ENCODE peak calls at places on chromosome 16, in six cellular contexts. Y is adrenal gland; D is T-helper 9 cell; W is AG08396; G is activated CD8-positive, alpha-beta memory T cell treated with anti-CD3 and anti-CD28 coated beads for 48 hours; R is mucosa of descending colon. L is an unnamed sample.

GRCh38 chr16:57112403-57113041 is 20.1 kb downstream of the CPNE2 start:
- DNase-seq in W (no peak), G (no peak), R (no peak), Y (no peak), D (no peak), L (no peak)

GRCh38 chr16:27208081-27208692 is 4.9 kb downstream of the KDM8 start:
- DNase-seq in Y (no peak), G (no peak), W (no peak), D (no peak), R (no peak), L (no peak)

GRCh38 chr16:90020838-90021382 is 1.7 kb upstream of the DBNDD1 start:
- DNase-seq in D (no peak), W (no peak), R (no peak), G (no peak), Y (no peak), L (no peak)

GRCh38 chr16:88977028-88977844 is at the start of gene CBFA2T3:
- DNase-seq in Y (peak), G (no peak), W (no peak), R (peak), D (no peak), L (peak)

GRCh38 chr16:64893386-64893785 is 228.5 kb downstream of the CDH11 start:
- DNase-seq in W (no peak), Y (no peak), D (no peak), R (no peak), G (no peak), L (no peak)

GRCh38 chr16:68069511-68070248 is 15.5 kb upstream of the NFATC3 start:
- DNase-seq in Y (no peak), W (no peak), R (peak), G (no peak), D (no peak), L (peak)

GRCh38 chr16:67191995-67192681 is at the start of gene E2F4:
- DNase-seq in D (peak), W (peak), Y (peak), G (peak), R (peak), L (peak)

GRCh38 chr16:83494459-83494858 is 313.3 kb upstream of the HSBP1 start:
- DNase-seq in D (no peak), G (no peak), W (no peak), R (no peak), Y (no peak), L (no peak)

GRCh38 chr16:58337090-58337444 is 42.2 kb upstream of the PRSS54 start:
- DNase-seq in W (no peak), Y (peak), D (no peak), R (no peak), G (no peak), L (no peak)

GRCh38 chr16:81189100-81189664 is 49.3 kb upstream of the BCO1 start:
- DNase-seq in D (no peak), W (peak), Y (peak), R (peak), G (no peak), L (peak)

GRCh38 chr16:2483939-2484897 is 9.3 kb downstream of the TBC1D24 start:
- DNase-seq in G (no peak), Y (no peak), W (no peak), D (no peak), R (no peak), L (no peak)

GRCh38 chr16:78390070-78390469 is 290.6 kb downstream of the WWOX start:
- DNase-seq in G (no peak), D (no peak), W (no peak), R (no peak), Y (no peak), L (no peak)

GRCh38 chr16:10231563-10231962 is 49.3 kb upstream of the GRIN2A start:
- DNase-seq in D (no peak), R (no peak), Y (no peak), W (no peak), G (no peak), L (no peak)

GRCh38 chr16:30934827-30935557 is 11.6 kb downstream of the FBXL19 start:
- DNase-seq in D (no peak), Y (peak), W (peak), G (no peak), R (peak), L (no peak)

GRCh38 chr16:67173808-67174705 is 3.7 kb downstream of the NOL3 start:
- DNase-seq in R (peak), D (peak), Y (peak), W (peak), G (no peak), L (peak)

GRCh38 chr16:50861926-50862325 is 120.0 kb downstream of the CYLD start:
- DNase-seq in Y (no peak), R (no peak), G (no peak), W (peak), D (no peak), L (no peak)

GRCh38 chr16:77191259-77191969 is 424 bp downstream of the MON1B start:
- DNase-seq in W (no peak), R (peak), Y (peak), G (no peak), D (peak), L (peak)

GRCh38 chr16:26396511-26397235 is 670.1 kb upstream of the C16orf82 start:
- DNase-seq in W (no peak), D (no peak), Y (no peak), R (no peak), G (no peak), L (no peak)

GRCh38 chr16:77657016-77657415 is 65.3 kb upstream of the NUDT7 start:
- DNase-seq in Y (no peak), R (no peak), G (no peak), D (no peak), W (no peak), L (no peak)

GRCh38 chr16:17396762-17397498 is 73.8 kb downstream of the XYLT1 start:
- DNase-seq in Y (peak), R (peak), D (peak), W (no peak), G (no peak), L (no peak)

GRCh38 chr16:88012360-88012759 is 61.1 kb downstream of the BANP start:
- DNase-seq in W (no peak), D (no peak), G (no peak), Y (peak), R (no peak), L (no peak)

GRCh38 chr16:25210758-25211157 is 6.0 kb upstream of the AQP8 start:
- DNase-seq in W (no peak), D (no peak), Y (no peak), R (no peak), G (no peak), L (no peak)

GRCh38 chr16:79077391-79077790 is 523.1 kb downstream of the MAF start:
- DNase-seq in D (no peak), Y (no peak), G (no peak), R (no peak), W (no peak), L (no peak)

GRCh38 chr16:67936876-67937605 is 391 bp upstream of the PSMB10 start:
- DNase-seq in W (no peak), G (no peak), D (peak), R (no peak), Y (no peak), L (no peak)

GRCh38 chr16:80666378-80667257 is 125.8 kb downstream of the DYNLRB2 start:
- DNase-seq in W (no peak), Y (no peak), G (no peak), D (no peak), R (no peak), L (no peak)

GRCh38 chr16:11871193-11871592 is 19.9 kb upstream of the RSL1D1 start:
- DNase-seq in D (no peak), G (no peak), Y (no peak), R (no peak), W (no peak), L (peak)

GRCh38 chr16:14325921-14326401 is 254.8 kb downstream of the MRTFB start:
- DNase-seq in W (no peak), G (no peak), D (no peak), Y (peak), R (no peak), L (no peak)

GRCh38 chr16:89507834-89508590 is at the start of gene SPG7:
- DNase-seq in W (peak), D (peak), R (peak), G (peak), Y (peak), L (peak)

GRCh38 chr16:57757326-57757786 is 21.8 kb downstream of the KATNB1 start:
- DNase-seq in D (peak), Y (peak), R (peak), G (peak), W (peak), L (peak)

GRCh38 chr16:57637424-57637823 is 9.0 kb downstream of the ADGRG1 start:
- DNase-seq in G (no peak), D (no peak), Y (no peak), R (no peak), W (no peak), L (no peak)

GRCh38 chr16:27382187-27382855 is 19.7 kb upstream of the IL21R start:
- DNase-seq in G (no peak), Y (no peak), D (no peak), R (no peak), W (no peak), L (no peak)

GRCh38 chr16:14309906-14310305 is 238.8 kb downstream of the MRTFB start:
- DNase-seq in W (peak), G (no peak), D (no peak), Y (peak), R (no peak), L (no peak)

GRCh38 chr16:15948532-15949209 is 745 bp upstream of the ABCC1 start:
- DNase-seq in D (no peak), W (no peak), G (no peak), R (no peak), Y (no peak), L (peak)

GRCh38 chr16:10589106-10589505 is 8.7 kb upstream of the EMP2 start:
- DNase-seq in R (no peak), Y (no peak), G (no peak), D (no peak), W (no peak), L (no peak)

GRCh38 chr16:88062341-88062861 is 111.2 kb downstream of the BANP start:
- DNase-seq in G (no peak), W (peak), R (no peak), Y (peak), D (no peak), L (no peak)

GRCh38 chr16:12087901-12088364 is 111.4 kb downstream of the SNX29 start:
- DNase-seq in Y (no peak), D (no peak), G (no peak), R (peak), W (no peak), L (peak)

L was measured in upper lobe of right lung.